ENCODE peak calls at places on chromosomes 5 and 9, in five cellular contexts. One of them, this sample, is unnamed.

GRCh38 chr5:171580506-171581265 is 161.2 kb downstream of the FGF18 start:
- DNase-seq in transverse colon: no peak
- DNase-seq in Right ventricle myocardium inferior: no peak
- DNase-seq in smooth muscle cell of the brain vasculature: no peak
- DNase-seq in activated T-helper 1 cell treated with Interleukin-2 at 50 U/mL for 16 hours: no peak
- DNase-seq in this sample: no peak

GRCh38 chr5:6676702-6677101 is 36.5 kb upstream of the TENT4A start:
- DNase-seq in transverse colon: no peak
- DNase-seq in Right ventricle myocardium inferior: no peak
- DNase-seq in smooth muscle cell of the brain vasculature: no peak
- DNase-seq in activated T-helper 1 cell treated with Interleukin-2 at 50 U/mL for 16 hours: no peak
- DNase-seq in this sample: no peak

GRCh38 chr5:142998316-142998862 is 228.2 kb downstream of the ARHGAP26 start:
- DNase-seq in transverse colon: no peak
- DNase-seq in Right ventricle myocardium inferior: no peak
- DNase-seq in smooth muscle cell of the brain vasculature: no peak
- DNase-seq in activated T-helper 1 cell treated with Interleukin-2 at 50 U/mL for 16 hours: no peak
- DNase-seq in this sample: no peak

GRCh38 chr5:135551593-135552447 is 16.1 kb upstream of the NEUROG1 start:
- DNase-seq in transverse colon: peak
- DNase-seq in Right ventricle myocardium inferior: no peak
- DNase-seq in smooth muscle cell of the brain vasculature: peak
- DNase-seq in activated T-helper 1 cell treated with Interleukin-2 at 50 U/mL for 16 hours: no peak
- DNase-seq in this sample: peak

GRCh38 chr9:25700430-25700829 is 22.2 kb upstream of the TUSC1 start:
- DNase-seq in transverse colon: no peak
- DNase-seq in Right ventricle myocardium inferior: no peak
- DNase-seq in smooth muscle cell of the brain vasculature: no peak
- DNase-seq in activated T-helper 1 cell treated with Interleukin-2 at 50 U/mL for 16 hours: no peak
- DNase-seq in this sample: no peak

GRCh38 chr5:172872997-172873491 is 39.0 kb downstream of the ERGIC1 start:
- DNase-seq in transverse colon: peak
- DNase-seq in Right ventricle myocardium inferior: peak
- DNase-seq in smooth muscle cell of the brain vasculature: peak
- DNase-seq in activated T-helper 1 cell treated with Interleukin-2 at 50 U/mL for 16 hours: no peak
- DNase-seq in this sample: no peak

GRCh38 chr5:149348463-149348862 is 3.2 kb downstream of the GRPEL2 start:
- DNase-seq in transverse colon: no peak
- DNase-seq in Right ventricle myocardium inferior: no peak
- DNase-seq in smooth muscle cell of the brain vasculature: no peak
- DNase-seq in activated T-helper 1 cell treated with Interleukin-2 at 50 U/mL for 16 hours: no peak
- DNase-seq in this sample: no peak

GRCh38 chr5:178143246-178143645 is 10.4 kb downstream of the NHP2 start:
- DNase-seq in transverse colon: no peak
- DNase-seq in Right ventricle myocardium inferior: no peak
- DNase-seq in smooth muscle cell of the brain vasculature: no peak
- DNase-seq in activated T-helper 1 cell treated with Interleukin-2 at 50 U/mL for 16 hours: no peak
- DNase-seq in this sample: no peak

GRCh38 chr5:151048526-151048925 is 28.1 kb downstream of the GPX3 start:
- DNase-seq in transverse colon: no peak
- DNase-seq in Right ventricle myocardium inferior: no peak
- DNase-seq in smooth muscle cell of the brain vasculature: no peak
- DNase-seq in activated T-helper 1 cell treated with Interleukin-2 at 50 U/mL for 16 hours: no peak
- DNase-seq in this sample: no peak

GRCh38 chr5:90689064-90689463 is 130.5 kb downstream of the ADGRV1 start:
- DNase-seq in transverse colon: no peak
- DNase-seq in Right ventricle myocardium inferior: no peak
- DNase-seq in smooth muscle cell of the brain vasculature: no peak
- DNase-seq in activated T-helper 1 cell treated with Interleukin-2 at 50 U/mL for 16 hours: no peak
- DNase-seq in this sample: no peak

GRCh38 chr5:168364151-168364661 is 72.8 kb downstream of the WWC1 start:
- DNase-seq in transverse colon: no peak
- DNase-seq in Right ventricle myocardium inferior: no peak
- DNase-seq in smooth muscle cell of the brain vasculature: no peak
- DNase-seq in activated T-helper 1 cell treated with Interleukin-2 at 50 U/mL for 16 hours: no peak
- DNase-seq in this sample: no peak

GRCh38 chr5:107253246-107253645 is 417.5 kb downstream of the EFNA5 start:
- DNase-seq in transverse colon: no peak
- DNase-seq in Right ventricle myocardium inferior: no peak
- DNase-seq in smooth muscle cell of the brain vasculature: no peak
- DNase-seq in activated T-helper 1 cell treated with Interleukin-2 at 50 U/mL for 16 hours: no peak
- DNase-seq in this sample: no peak

GRCh38 chr5:159469496-159470370 is 139.4 kb upstream of the IL12B start:
- DNase-seq in transverse colon: no peak
- DNase-seq in Right ventricle myocardium inferior: no peak
- DNase-seq in smooth muscle cell of the brain vasculature: no peak
- DNase-seq in activated T-helper 1 cell treated with Interleukin-2 at 50 U/mL for 16 hours: no peak
- DNase-seq in this sample: no peak

GRCh38 chr5:145776886-145777285 is 58.3 kb downstream of the PRELID2 start:
- DNase-seq in transverse colon: no peak
- DNase-seq in Right ventricle myocardium inferior: no peak
- DNase-seq in smooth muscle cell of the brain vasculature: no peak
- DNase-seq in activated T-helper 1 cell treated with Interleukin-2 at 50 U/mL for 16 hours: no peak
- DNase-seq in this sample: no peak

GRCh38 chr5:157540124-157540523 is 35.5 kb downstream of the ADAM19 start:
- DNase-seq in transverse colon: no peak
- DNase-seq in Right ventricle myocardium inferior: no peak
- DNase-seq in smooth muscle cell of the brain vasculature: no peak
- DNase-seq in activated T-helper 1 cell treated with Interleukin-2 at 50 U/mL for 16 hours: no peak
- DNase-seq in this sample: no peak

GRCh38 chr5:14922456-14922855 is 50.9 kb upstream of the ANKH start:
- DNase-seq in transverse colon: no peak
- DNase-seq in Right ventricle myocardium inferior: no peak
- DNase-seq in smooth muscle cell of the brain vasculature: no peak
- DNase-seq in activated T-helper 1 cell treated with Interleukin-2 at 50 U/mL for 16 hours: no peak
- DNase-seq in this sample: no peak

GRCh38 chr5:141941779-141942178 is 16.2 kb downstream of the PCDH12 start:
- DNase-seq in transverse colon: no peak
- DNase-seq in Right ventricle myocardium inferior: no peak
- DNase-seq in smooth muscle cell of the brain vasculature: no peak
- DNase-seq in activated T-helper 1 cell treated with Interleukin-2 at 50 U/mL for 16 hours: no peak
- DNase-seq in this sample: no peak

GRCh38 chr5:107478068-107478641 is 192.6 kb downstream of the EFNA5 start:
- DNase-seq in transverse colon: no peak
- DNase-seq in Right ventricle myocardium inferior: no peak
- DNase-seq in smooth muscle cell of the brain vasculature: no peak
- DNase-seq in activated T-helper 1 cell treated with Interleukin-2 at 50 U/mL for 16 hours: no peak
- DNase-seq in this sample: no peak

GRCh38 chr5:126348855-126349635 is 74.2 kb upstream of the GRAMD2B start:
- DNase-seq in transverse colon: no peak
- DNase-seq in Right ventricle myocardium inferior: no peak
- DNase-seq in smooth muscle cell of the brain vasculature: no peak
- DNase-seq in activated T-helper 1 cell treated with Interleukin-2 at 50 U/mL for 16 hours: no peak
- DNase-seq in this sample: no peak

GRCh38 chr5:150376799-150377771 is 19.6 kb downstream of the TCOF1 start:
- DNase-seq in transverse colon: no peak
- DNase-seq in Right ventricle myocardium inferior: peak
- DNase-seq in smooth muscle cell of the brain vasculature: peak
- DNase-seq in activated T-helper 1 cell treated with Interleukin-2 at 50 U/mL for 16 hours: no peak
- DNase-seq in this sample: no peak

GRCh38 chr5:159053708-159054107 is 46.0 kb downstream of the EBF1 start:
- DNase-seq in transverse colon: no peak
- DNase-seq in Right ventricle myocardium inferior: no peak
- DNase-seq in smooth muscle cell of the brain vasculature: no peak
- DNase-seq in activated T-helper 1 cell treated with Interleukin-2 at 50 U/mL for 16 hours: no peak
- DNase-seq in this sample: no peak

GRCh38 chr9:95132406-95133350 is 184.8 kb downstream of the FANCC start:
- DNase-seq in transverse colon: no peak
- DNase-seq in Right ventricle myocardium inferior: no peak
- DNase-seq in smooth muscle cell of the brain vasculature: no peak
- DNase-seq in activated T-helper 1 cell treated with Interleukin-2 at 50 U/mL for 16 hours: no peak
- DNase-seq in this sample: no peak

GRCh38 chr9:93261281-93261680 is 77.3 kb downstream of the WNK2 start:
- DNase-seq in transverse colon: no peak
- DNase-seq in Right ventricle myocardium inferior: no peak
- DNase-seq in smooth muscle cell of the brain vasculature: no peak
- DNase-seq in activated T-helper 1 cell treated with Interleukin-2 at 50 U/mL for 16 hours: no peak
- DNase-seq in this sample: no peak

GRCh38 chr9:120892748-120893584 is 16.0 kb upstream of the PHF19 start:
- DNase-seq in transverse colon: no peak
- DNase-seq in Right ventricle myocardium inferior: no peak
- DNase-seq in smooth muscle cell of the brain vasculature: no peak
- DNase-seq in activated T-helper 1 cell treated with Interleukin-2 at 50 U/mL for 16 hours: peak
- DNase-seq in this sample: peak

GRCh38 chr5:150368526-150368925 is 11.0 kb downstream of the TCOF1 start:
- DNase-seq in transverse colon: no peak
- DNase-seq in Right ventricle myocardium inferior: no peak
- DNase-seq in smooth muscle cell of the brain vasculature: no peak
- DNase-seq in activated T-helper 1 cell treated with Interleukin-2 at 50 U/mL for 16 hours: no peak
- DNase-seq in this sample: no peak

GRCh38 chr5:10130881-10131280 is 118.8 kb downstream of the ATPSCKMT start:
- DNase-seq in transverse colon: no peak
- DNase-seq in Right ventricle myocardium inferior: no peak
- DNase-seq in smooth muscle cell of the brain vasculature: no peak
- DNase-seq in activated T-helper 1 cell treated with Interleukin-2 at 50 U/mL for 16 hours: no peak
- DNase-seq in this sample: no peak

GRCh38 chr9:92964607-92964975 is 17.3 kb downstream of the FGD3 start:
- DNase-seq in transverse colon: no peak
- DNase-seq in Right ventricle myocardium inferior: peak
- DNase-seq in smooth muscle cell of the brain vasculature: no peak
- DNase-seq in activated T-helper 1 cell treated with Interleukin-2 at 50 U/mL for 16 hours: no peak
- DNase-seq in this sample: no peak

GRCh38 chr5:31186672-31187267 is 6.7 kb upstream of the CDH6 start:
- DNase-seq in transverse colon: no peak
- DNase-seq in Right ventricle myocardium inferior: no peak
- DNase-seq in smooth muscle cell of the brain vasculature: no peak
- DNase-seq in activated T-helper 1 cell treated with Interleukin-2 at 50 U/mL for 16 hours: no peak
- DNase-seq in this sample: peak

GRCh38 chr5:15737036-15737821 is 237.2 kb downstream of the FBXL7 start:
- DNase-seq in transverse colon: no peak
- DNase-seq in Right ventricle myocardium inferior: no peak
- DNase-seq in smooth muscle cell of the brain vasculature: no peak
- DNase-seq in activated T-helper 1 cell treated with Interleukin-2 at 50 U/mL for 16 hours: no peak
- DNase-seq in this sample: no peak